ENCODE peak calls at places on chromosomes 1 and 21, in ten cellular contexts. One of them, this sample, is unnamed.

GRCh38 chr1:161502641-161503393 is 2.4 kb upstream of the FCGR2A start:
- DNase-seq in aorta: no peak
- DNase-seq in effector memory CD8-positive, alpha-beta T cell: no peak
- DNase-seq in stimulated activated CD8-positive, alpha-beta memory T cell treated with anti-CD3 and anti-CD28 coated beads, Interleukin-15, amount 100 ng/mL, for 4 hours: no peak
- DNase-seq in SJSA1: no peak
- DNase-seq in AML-193: no peak
- DNase-seq in activated gamma-delta T cell treated with Interleukin-2 at 50 U/mL for 16 hours: no peak
- DNase-seq in K562: peak
- DNase-seq in CD4-positive, CD25-positive, alpha-beta regulatory T cell: no peak
- DNase-seq in LoVo: no peak
- DNase-seq in this sample: no peak

GRCh38 chr21:43654806-43655489 is 4.3 kb downstream of the HSF2BP start:
- DNase-seq in AML-193: no peak
- DNase-seq in SJSA1: peak
- DNase-seq in K562: no peak
- DNase-seq in stimulated activated CD8-positive, alpha-beta memory T cell treated with anti-CD3 and anti-CD28 coated beads, Interleukin-15, amount 100 ng/mL, for 4 hours: no peak
- DNase-seq in LoVo: no peak
- DNase-seq in activated gamma-delta T cell treated with Interleukin-2 at 50 U/mL for 16 hours: no peak
- DNase-seq in aorta: no peak
- DNase-seq in CD4-positive, CD25-positive, alpha-beta regulatory T cell: no peak
- DNase-seq in effector memory CD8-positive, alpha-beta T cell: no peak
- DNase-seq in this sample: no peak

GRCh38 chr1:168121314-168122029 is 15.3 kb downstream of the GPR161 start:
- DNase-seq in AML-193: no peak
- DNase-seq in aorta: peak
- DNase-seq in SJSA1: no peak
- DNase-seq in LoVo: no peak
- DNase-seq in CD4-positive, CD25-positive, alpha-beta regulatory T cell: no peak
- DNase-seq in effector memory CD8-positive, alpha-beta T cell: no peak
- DNase-seq in activated gamma-delta T cell treated with Interleukin-2 at 50 U/mL for 16 hours: no peak
- DNase-seq in K562: no peak
- DNase-seq in stimulated activated CD8-positive, alpha-beta memory T cell treated with anti-CD3 and anti-CD28 coated beads, Interleukin-15, amount 100 ng/mL, for 4 hours: no peak
- DNase-seq in this sample: no peak

GRCh38 chr1:117544509-117545109 is 61.2 kb upstream of the TENT5C start:
- DNase-seq in effector memory CD8-positive, alpha-beta T cell: no peak
- DNase-seq in K562: no peak
- DNase-seq in CD4-positive, CD25-positive, alpha-beta regulatory T cell: no peak
- DNase-seq in activated gamma-delta T cell treated with Interleukin-2 at 50 U/mL for 16 hours: no peak
- DNase-seq in SJSA1: no peak
- DNase-seq in AML-193: no peak
- DNase-seq in aorta: no peak
- DNase-seq in LoVo: peak
- DNase-seq in stimulated activated CD8-positive, alpha-beta memory T cell treated with anti-CD3 and anti-CD28 coated beads, Interleukin-15, amount 100 ng/mL, for 4 hours: no peak
- DNase-seq in this sample: no peak

GRCh38 chr1:172746091-172746949 is 87.4 kb downstream of the FASLG start:
- DNase-seq in CD4-positive, CD25-positive, alpha-beta regulatory T cell: peak
- DNase-seq in stimulated activated CD8-positive, alpha-beta memory T cell treated with anti-CD3 and anti-CD28 coated beads, Interleukin-15, amount 100 ng/mL, for 4 hours: peak
- DNase-seq in AML-193: peak
- DNase-seq in effector memory CD8-positive, alpha-beta T cell: peak
- DNase-seq in K562: peak
- DNase-seq in aorta: no peak
- DNase-seq in SJSA1: peak
- DNase-seq in LoVo: peak
- DNase-seq in activated gamma-delta T cell treated with Interleukin-2 at 50 U/mL for 16 hours: peak
- DNase-seq in this sample: peak

GRCh38 chr1:171424494-171424893 is 60.8 kb upstream of the PRRC2C start:
- DNase-seq in AML-193: no peak
- DNase-seq in effector memory CD8-positive, alpha-beta T cell: no peak
- DNase-seq in LoVo: no peak
- DNase-seq in CD4-positive, CD25-positive, alpha-beta regulatory T cell: no peak
- DNase-seq in activated gamma-delta T cell treated with Interleukin-2 at 50 U/mL for 16 hours: no peak
- DNase-seq in K562: no peak
- DNase-seq in aorta: no peak
- DNase-seq in stimulated activated CD8-positive, alpha-beta memory T cell treated with anti-CD3 and anti-CD28 coated beads, Interleukin-15, amount 100 ng/mL, for 4 hours: no peak
- DNase-seq in SJSA1: no peak
- DNase-seq in this sample: no peak

GRCh38 chr1:209072481-209072880 is 511.0 kb upstream of the CAMK1G start:
- DNase-seq in activated gamma-delta T cell treated with Interleukin-2 at 50 U/mL for 16 hours: no peak
- DNase-seq in K562: no peak
- DNase-seq in aorta: no peak
- DNase-seq in SJSA1: no peak
- DNase-seq in stimulated activated CD8-positive, alpha-beta memory T cell treated with anti-CD3 and anti-CD28 coated beads, Interleukin-15, amount 100 ng/mL, for 4 hours: no peak
- DNase-seq in LoVo: no peak
- DNase-seq in effector memory CD8-positive, alpha-beta T cell: no peak
- DNase-seq in AML-193: no peak
- DNase-seq in CD4-positive, CD25-positive, alpha-beta regulatory T cell: no peak
- DNase-seq in this sample: no peak

GRCh38 chr1:59022799-59023198 is 239.0 kb upstream of the JUN start:
- DNase-seq in stimulated activated CD8-positive, alpha-beta memory T cell treated with anti-CD3 and anti-CD28 coated beads, Interleukin-15, amount 100 ng/mL, for 4 hours: no peak
- DNase-seq in K562: no peak
- DNase-seq in LoVo: no peak
- DNase-seq in activated gamma-delta T cell treated with Interleukin-2 at 50 U/mL for 16 hours: no peak
- DNase-seq in aorta: no peak
- DNase-seq in effector memory CD8-positive, alpha-beta T cell: no peak
- DNase-seq in CD4-positive, CD25-positive, alpha-beta regulatory T cell: no peak
- DNase-seq in AML-193: no peak
- DNase-seq in SJSA1: no peak
- DNase-seq in this sample: no peak

GRCh38 chr1:198903203-198903602 is 264.4 kb downstream of the PTPRC start:
- DNase-seq in CD4-positive, CD25-positive, alpha-beta regulatory T cell: no peak
- DNase-seq in effector memory CD8-positive, alpha-beta T cell: no peak
- DNase-seq in stimulated activated CD8-positive, alpha-beta memory T cell treated with anti-CD3 and anti-CD28 coated beads, Interleukin-15, amount 100 ng/mL, for 4 hours: no peak
- DNase-seq in K562: no peak
- DNase-seq in LoVo: no peak
- DNase-seq in AML-193: no peak
- DNase-seq in aorta: no peak
- DNase-seq in SJSA1: no peak
- DNase-seq in activated gamma-delta T cell treated with Interleukin-2 at 50 U/mL for 16 hours: no peak
- DNase-seq in this sample: no peak

GRCh38 chr21:44930543-44930981 is 9.3 kb upstream of the SLX9 start:
- DNase-seq in AML-193: no peak
- DNase-seq in activated gamma-delta T cell treated with Interleukin-2 at 50 U/mL for 16 hours: peak
- DNase-seq in aorta: peak
- DNase-seq in LoVo: no peak
- DNase-seq in stimulated activated CD8-positive, alpha-beta memory T cell treated with anti-CD3 and anti-CD28 coated beads, Interleukin-15, amount 100 ng/mL, for 4 hours: peak
- DNase-seq in CD4-positive, CD25-positive, alpha-beta regulatory T cell: peak
- DNase-seq in effector memory CD8-positive, alpha-beta T cell: peak
- DNase-seq in SJSA1: no peak
- DNase-seq in K562: no peak
- DNase-seq in this sample: peak

GRCh38 chr1:185297986-185298385 is 19.1 kb downstream of the IVNS1ABP start:
- DNase-seq in CD4-positive, CD25-positive, alpha-beta regulatory T cell: no peak
- DNase-seq in aorta: no peak
- DNase-seq in AML-193: no peak
- DNase-seq in stimulated activated CD8-positive, alpha-beta memory T cell treated with anti-CD3 and anti-CD28 coated beads, Interleukin-15, amount 100 ng/mL, for 4 hours: no peak
- DNase-seq in K562: no peak
- DNase-seq in activated gamma-delta T cell treated with Interleukin-2 at 50 U/mL for 16 hours: no peak
- DNase-seq in SJSA1: no peak
- DNase-seq in LoVo: no peak
- DNase-seq in effector memory CD8-positive, alpha-beta T cell: no peak
- DNase-seq in this sample: no peak

GRCh38 chr1:196467230-196467629 is 141.0 kb downstream of the KCNT2 start:
- DNase-seq in SJSA1: no peak
- DNase-seq in CD4-positive, CD25-positive, alpha-beta regulatory T cell: no peak
- DNase-seq in activated gamma-delta T cell treated with Interleukin-2 at 50 U/mL for 16 hours: no peak
- DNase-seq in effector memory CD8-positive, alpha-beta T cell: no peak
- DNase-seq in LoVo: no peak
- DNase-seq in stimulated activated CD8-positive, alpha-beta memory T cell treated with anti-CD3 and anti-CD28 coated beads, Interleukin-15, amount 100 ng/mL, for 4 hours: no peak
- DNase-seq in AML-193: no peak
- DNase-seq in aorta: no peak
- DNase-seq in K562: no peak
- DNase-seq in this sample: no peak

GRCh38 chr1:54249798-54250497 is 50.0 kb downstream of the MRPL37 start:
- DNase-seq in effector memory CD8-positive, alpha-beta T cell: no peak
- DNase-seq in activated gamma-delta T cell treated with Interleukin-2 at 50 U/mL for 16 hours: no peak
- DNase-seq in SJSA1: peak
- DNase-seq in AML-193: no peak
- DNase-seq in aorta: no peak
- DNase-seq in K562: no peak
- DNase-seq in LoVo: peak
- DNase-seq in CD4-positive, CD25-positive, alpha-beta regulatory T cell: no peak
- DNase-seq in stimulated activated CD8-positive, alpha-beta memory T cell treated with anti-CD3 and anti-CD28 coated beads, Interleukin-15, amount 100 ng/mL, for 4 hours: no peak
- DNase-seq in this sample: no peak

GRCh38 chr21:39434950-39435349 is 10.6 kb downstream of the LCA5L start:
- DNase-seq in LoVo: no peak
- DNase-seq in effector memory CD8-positive, alpha-beta T cell: no peak
- DNase-seq in AML-193: no peak
- DNase-seq in aorta: no peak
- DNase-seq in K562: no peak
- DNase-seq in activated gamma-delta T cell treated with Interleukin-2 at 50 U/mL for 16 hours: no peak
- DNase-seq in stimulated activated CD8-positive, alpha-beta memory T cell treated with anti-CD3 and anti-CD28 coated beads, Interleukin-15, amount 100 ng/mL, for 4 hours: no peak
- DNase-seq in SJSA1: no peak
- DNase-seq in CD4-positive, CD25-positive, alpha-beta regulatory T cell: no peak
- DNase-seq in this sample: no peak

GRCh38 chr1:86409416-86410021 is 13.4 kb upstream of the ODF2L start:
- DNase-seq in AML-193: no peak
- DNase-seq in K562: peak
- DNase-seq in aorta: no peak
- DNase-seq in stimulated activated CD8-positive, alpha-beta memory T cell treated with anti-CD3 and anti-CD28 coated beads, Interleukin-15, amount 100 ng/mL, for 4 hours: no peak
- DNase-seq in activated gamma-delta T cell treated with Interleukin-2 at 50 U/mL for 16 hours: no peak
- DNase-seq in LoVo: no peak
- DNase-seq in effector memory CD8-positive, alpha-beta T cell: no peak
- DNase-seq in SJSA1: no peak
- DNase-seq in CD4-positive, CD25-positive, alpha-beta regulatory T cell: no peak
- DNase-seq in this sample: no peak

GRCh38 chr1:170063109-170063826 is 11.2 kb downstream of the KIFAP3 start:
- DNase-seq in aorta: no peak
- DNase-seq in effector memory CD8-positive, alpha-beta T cell: no peak
- DNase-seq in stimulated activated CD8-positive, alpha-beta memory T cell treated with anti-CD3 and anti-CD28 coated beads, Interleukin-15, amount 100 ng/mL, for 4 hours: no peak
- DNase-seq in LoVo: peak
- DNase-seq in AML-193: no peak
- DNase-seq in activated gamma-delta T cell treated with Interleukin-2 at 50 U/mL for 16 hours: no peak
- DNase-seq in SJSA1: no peak
- DNase-seq in CD4-positive, CD25-positive, alpha-beta regulatory T cell: no peak
- DNase-seq in K562: peak
- DNase-seq in this sample: no peak

GRCh38 chr1:29297476-29297875 is 61.2 kb downstream of the PTPRU start:
- DNase-seq in activated gamma-delta T cell treated with Interleukin-2 at 50 U/mL for 16 hours: no peak
- DNase-seq in K562: no peak
- DNase-seq in aorta: peak
- DNase-seq in effector memory CD8-positive, alpha-beta T cell: no peak
- DNase-seq in CD4-positive, CD25-positive, alpha-beta regulatory T cell: no peak
- DNase-seq in AML-193: no peak
- DNase-seq in stimulated activated CD8-positive, alpha-beta memory T cell treated with anti-CD3 and anti-CD28 coated beads, Interleukin-15, amount 100 ng/mL, for 4 hours: no peak
- DNase-seq in SJSA1: no peak
- DNase-seq in LoVo: no peak
- DNase-seq in this sample: no peak

GRCh38 chr1:4549933-4550332 is 104.5 kb upstream of the AJAP1 start:
- DNase-seq in stimulated activated CD8-positive, alpha-beta memory T cell treated with anti-CD3 and anti-CD28 coated beads, Interleukin-15, amount 100 ng/mL, for 4 hours: no peak
- DNase-seq in LoVo: no peak
- DNase-seq in aorta: no peak
- DNase-seq in K562: peak
- DNase-seq in CD4-positive, CD25-positive, alpha-beta regulatory T cell: no peak
- DNase-seq in activated gamma-delta T cell treated with Interleukin-2 at 50 U/mL for 16 hours: no peak
- DNase-seq in AML-193: no peak
- DNase-seq in SJSA1: no peak
- DNase-seq in effector memory CD8-positive, alpha-beta T cell: no peak
- DNase-seq in this sample: no peak

GRCh38 chr1:150535511-150536281 is 13.5 kb upstream of the ADAMTSL4 start:
- DNase-seq in effector memory CD8-positive, alpha-beta T cell: no peak
- DNase-seq in SJSA1: no peak
- DNase-seq in activated gamma-delta T cell treated with Interleukin-2 at 50 U/mL for 16 hours: no peak
- DNase-seq in AML-193: no peak
- DNase-seq in stimulated activated CD8-positive, alpha-beta memory T cell treated with anti-CD3 and anti-CD28 coated beads, Interleukin-15, amount 100 ng/mL, for 4 hours: no peak
- DNase-seq in K562: no peak
- DNase-seq in LoVo: peak
- DNase-seq in CD4-positive, CD25-positive, alpha-beta regulatory T cell: no peak
- DNase-seq in aorta: peak
- DNase-seq in this sample: no peak

GRCh38 chr21:29346771-29347170 is 48.0 kb downstream of the BACH1 start:
- DNase-seq in activated gamma-delta T cell treated with Interleukin-2 at 50 U/mL for 16 hours: no peak
- DNase-seq in K562: no peak
- DNase-seq in AML-193: no peak
- DNase-seq in LoVo: no peak
- DNase-seq in SJSA1: no peak
- DNase-seq in CD4-positive, CD25-positive, alpha-beta regulatory T cell: no peak
- DNase-seq in effector memory CD8-positive, alpha-beta T cell: no peak
- DNase-seq in aorta: no peak
- DNase-seq in stimulated activated CD8-positive, alpha-beta memory T cell treated with anti-CD3 and anti-CD28 coated beads, Interleukin-15, amount 100 ng/mL, for 4 hours: no peak
- DNase-seq in this sample: no peak

GRCh38 chr21:37032877-37033471 is 26.5 kb downstream of the RIPPLY3 start:
- DNase-seq in AML-193: no peak
- DNase-seq in stimulated activated CD8-positive, alpha-beta memory T cell treated with anti-CD3 and anti-CD28 coated beads, Interleukin-15, amount 100 ng/mL, for 4 hours: no peak
- DNase-seq in activated gamma-delta T cell treated with Interleukin-2 at 50 U/mL for 16 hours: no peak
- DNase-seq in LoVo: peak
- DNase-seq in CD4-positive, CD25-positive, alpha-beta regulatory T cell: no peak
- DNase-seq in K562: no peak
- DNase-seq in aorta: no peak
- DNase-seq in SJSA1: no peak
- DNase-seq in effector memory CD8-positive, alpha-beta T cell: no peak
- DNase-seq in this sample: no peak

GRCh38 chr1:116572079-116572478 is 1.3 kb upstream of the CD58 start:
- DNase-seq in CD4-positive, CD25-positive, alpha-beta regulatory T cell: no peak
- DNase-seq in K562: peak
- DNase-seq in activated gamma-delta T cell treated with Interleukin-2 at 50 U/mL for 16 hours: no peak
- DNase-seq in aorta: no peak
- DNase-seq in LoVo: no peak
- DNase-seq in effector memory CD8-positive, alpha-beta T cell: no peak
- DNase-seq in AML-193: no peak
- DNase-seq in stimulated activated CD8-positive, alpha-beta memory T cell treated with anti-CD3 and anti-CD28 coated beads, Interleukin-15, amount 100 ng/mL, for 4 hours: no peak
- DNase-seq in SJSA1: no peak
- DNase-seq in this sample: no peak

GRCh38 chr1:202597090-202597761 is 113.0 kb downstream of the SYT2 start:
- DNase-seq in K562: no peak
- DNase-seq in CD4-positive, CD25-positive, alpha-beta regulatory T cell: no peak
- DNase-seq in effector memory CD8-positive, alpha-beta T cell: no peak
- DNase-seq in aorta: no peak
- DNase-seq in LoVo: no peak
- DNase-seq in SJSA1: no peak
- DNase-seq in AML-193: no peak
- DNase-seq in activated gamma-delta T cell treated with Interleukin-2 at 50 U/mL for 16 hours: no peak
- DNase-seq in stimulated activated CD8-positive, alpha-beta memory T cell treated with anti-CD3 and anti-CD28 coated beads, Interleukin-15, amount 100 ng/mL, for 4 hours: no peak
- DNase-seq in this sample: no peak

GRCh38 chr1:93779540-93780121 is 98.0 kb upstream of the BCAR3 start:
- DNase-seq in activated gamma-delta T cell treated with Interleukin-2 at 50 U/mL for 16 hours: no peak
- DNase-seq in AML-193: no peak
- DNase-seq in LoVo: peak
- DNase-seq in SJSA1: peak
- DNase-seq in effector memory CD8-positive, alpha-beta T cell: no peak
- DNase-seq in aorta: no peak
- DNase-seq in stimulated activated CD8-positive, alpha-beta memory T cell treated with anti-CD3 and anti-CD28 coated beads, Interleukin-15, amount 100 ng/mL, for 4 hours: no peak
- DNase-seq in K562: no peak
- DNase-seq in CD4-positive, CD25-positive, alpha-beta regulatory T cell: no peak
- DNase-seq in this sample: no peak

GRCh38 chr1:206753141-206753540 is 17.4 kb upstream of the IL19 start:
- DNase-seq in activated gamma-delta T cell treated with Interleukin-2 at 50 U/mL for 16 hours: no peak
- DNase-seq in K562: no peak
- DNase-seq in effector memory CD8-positive, alpha-beta T cell: no peak
- DNase-seq in CD4-positive, CD25-positive, alpha-beta regulatory T cell: no peak
- DNase-seq in LoVo: no peak
- DNase-seq in stimulated activated CD8-positive, alpha-beta memory T cell treated with anti-CD3 and anti-CD28 coated beads, Interleukin-15, amount 100 ng/mL, for 4 hours: no peak
- DNase-seq in SJSA1: no peak
- DNase-seq in aorta: no peak
- DNase-seq in AML-193: no peak
- DNase-seq in this sample: no peak

GRCh38 chr21:33325222-33326067 is 675 bp downstream of the IFNAR1 start:
- DNase-seq in CD4-positive, CD25-positive, alpha-beta regulatory T cell: peak
- DNase-seq in LoVo: peak
- DNase-seq in SJSA1: peak
- DNase-seq in K562: peak
- DNase-seq in effector memory CD8-positive, alpha-beta T cell: peak
- DNase-seq in AML-193: peak
- DNase-seq in stimulated activated CD8-positive, alpha-beta memory T cell treated with anti-CD3 and anti-CD28 coated beads, Interleukin-15, amount 100 ng/mL, for 4 hours: peak
- DNase-seq in activated gamma-delta T cell treated with Interleukin-2 at 50 U/mL for 16 hours: peak
- DNase-seq in aorta: peak
- DNase-seq in this sample: peak

GRCh38 chr1:11339346-11340247 is 66.6 kb downstream of the UBIAD1 start:
- DNase-seq in LoVo: no peak
- DNase-seq in effector memory CD8-positive, alpha-beta T cell: no peak
- DNase-seq in stimulated activated CD8-positive, alpha-beta memory T cell treated with anti-CD3 and anti-CD28 coated beads, Interleukin-15, amount 100 ng/mL, for 4 hours: no peak
- DNase-seq in activated gamma-delta T cell treated with Interleukin-2 at 50 U/mL for 16 hours: no peak
- DNase-seq in CD4-positive, CD25-positive, alpha-beta regulatory T cell: no peak
- DNase-seq in K562: peak
- DNase-seq in SJSA1: no peak
- DNase-seq in aorta: no peak
- DNase-seq in AML-193: no peak
- DNase-seq in this sample: no peak

GRCh38 chr21:27772816-27773215 is 805.9 kb upstream of the ADAMTS5 start:
- DNase-seq in SJSA1: no peak
- DNase-seq in K562: no peak
- DNase-seq in CD4-positive, CD25-positive, alpha-beta regulatory T cell: no peak
- DNase-seq in aorta: no peak
- DNase-seq in stimulated activated CD8-positive, alpha-beta memory T cell treated with anti-CD3 and anti-CD28 coated beads, Interleukin-15, amount 100 ng/mL, for 4 hours: no peak
- DNase-seq in effector memory CD8-positive, alpha-beta T cell: no peak
- DNase-seq in LoVo: no peak
- DNase-seq in AML-193: no peak
- DNase-seq in activated gamma-delta T cell treated with Interleukin-2 at 50 U/mL for 16 hours: no peak
- DNase-seq in this sample: no peak

This sample was measured in effector memory CD4-positive, alpha-beta T cell.